ENCODE peak calls at places on chromosomes 13 and 19, in six cellular contexts. S is H9, N is neuronal stem cell, G is IMR-90, V is mesenchymal stem cell, Q is H1. F is an unnamed sample.

GRCh38 chr19:21434516-21434915 is 37.6 kb downstream of the ZNF493 start:
- DNase-seq in N (no peak), V (no peak), G (no peak), Q (no peak), S (no peak), F (no peak)

GRCh38 chr19:15615526-15615925 is 508 bp downstream of the CYP4F8 start:
- DNase-seq in N (no peak), Q (no peak), S (no peak), V (no peak), G (no peak), F (no peak)

GRCh38 chr13:23608704-23609413 is 38.6 kb downstream of the TNFRSF19 start:
- DNase-seq in Q (no peak), N (no peak), S (no peak), G (peak; percentile 42), V (no peak), F (no peak)

GRCh38 chr13:79141082-79141481 is 265.0 kb downstream of the RBM26 start:
- DNase-seq in G (no peak), Q (no peak), S (no peak), V (no peak), N (no peak), F (no peak)

GRCh38 chr13:20144141-20144850 is 16.6 kb downstream of the GJA3 start:
- DNase-seq in V (no peak), S (no peak), N (no peak), Q (peak; percentile 39), G (no peak), F (no peak)

GRCh38 chr13:44932171-44932849 is 57.0 kb downstream of the NUFIP1 start:
- DNase-seq in G (peak; percentile 72), S (no peak), N (no peak), Q (no peak), V (peak; percentile 55), F (no peak)

GRCh38 chr19:28553005-28553404 is 659.9 kb downstream of the UQCRFS1 start:
- DNase-seq in S (peak; percentile 5), G (no peak), N (no peak), Q (no peak), V (no peak), F (no peak)

GRCh38 chr19:55901369-55902079 is 30.6 kb downstream of the NLRP13 start:
- DNase-seq in N (no peak), Q (no peak), V (no peak), G (no peak), S (no peak), F (no peak)

GRCh38 chr13:77218274-77218673 is 108.6 kb downstream of the MYCBP2 start:
- DNase-seq in N (no peak), S (no peak), V (no peak), Q (no peak), G (no peak), F (no peak)

GRCh38 chr13:90197722-90198121 is 1149.8 kb upstream of the MIR17HG start:
- DNase-seq in S (no peak), V (peak; percentile 7), Q (no peak), G (no peak), N (no peak), F (no peak)

GRCh38 chr13:29908411-29908810 is 58.0 kb upstream of the UBL3 start:
- DNase-seq in N (no peak), V (peak; percentile 57), Q (no peak), S (no peak), G (peak; percentile 80), F (no peak)

GRCh38 chr13:99172951-99173350 is 27.7 kb upstream of the UBAC2 start:
- DNase-seq in G (no peak), S (no peak), Q (no peak), N (no peak), V (no peak), F (peak; percentile 74)
- H2BK5ac ChIP-seq in G (no peak overlapping the region), S (no peak overlapping the region), Q (no peak overlapping the region), N (no peak overlapping the region), V (no peak overlapping the region), F (no peak overlapping the region)

GRCh38 chr13:71964491-71965108 is 97.6 kb upstream of the DACH1 start:
- DNase-seq in V (peak; percentile 6), G (no peak), N (no peak), Q (no peak), S (no peak), F (no peak)
- H2AFZ ChIP-seq in V (peak overlapping the region; percentile 23), G (no peak overlapping the region), N (peak overlapping the region; percentile 33), Q (peak overlapping the region; percentile 38), S (no peak overlapping the region), F (no peak overlapping the region)

GRCh38 chr19:47275866-47276461 is 1.3 kb downstream of the INAFM1 start:
- DNase-seq in V (peak; percentile 64), G (peak; percentile 57), Q (no peak), S (no peak), N (no peak), F (no peak)

GRCh38 chr19:47273313-47274070 is 1.2 kb upstream of the INAFM1 start:
- DNase-seq in V (peak; percentile 97), Q (peak; percentile 92), G (peak; percentile 90), S (peak; percentile 96), N (peak; percentile 90), F (peak; percentile 91)

GRCh38 chr19:47274891-47275865 is 493 bp downstream of the INAFM1 start:
- DNase-seq in V (peak; percentile 48), G (no peak), N (no peak), Q (peak; percentile 77), S (no peak), F (no peak)

GRCh38 chr19:47272448-47273312 is 2.0 kb upstream of the INAFM1 start:
- DNase-seq in V (no peak), Q (peak; percentile 64), N (no peak), G (no peak), S (no peak), F (peak; percentile 23)

GRCh38 chr19:47274071-47274890 is at the start of gene INAFM1:
- DNase-seq in Q (peak; percentile 100), N (peak; percentile 96), V (peak; percentile 92), G (peak; percentile 86), S (peak; percentile 97), F (peak; percentile 91)
- H2BK5ac ChIP-seq in Q (peak within 1 kb of the TSS; percentile 91), N (peak within 1 kb of the TSS; percentile 98), V (peak within 1 kb of the TSS; percentile 89), G (peak within 1 kb of the TSS; percentile 97), S (peak within 1 kb of the TSS; percentile 15), F (peak within 1 kb of the TSS; percentile 86)

DNA sequence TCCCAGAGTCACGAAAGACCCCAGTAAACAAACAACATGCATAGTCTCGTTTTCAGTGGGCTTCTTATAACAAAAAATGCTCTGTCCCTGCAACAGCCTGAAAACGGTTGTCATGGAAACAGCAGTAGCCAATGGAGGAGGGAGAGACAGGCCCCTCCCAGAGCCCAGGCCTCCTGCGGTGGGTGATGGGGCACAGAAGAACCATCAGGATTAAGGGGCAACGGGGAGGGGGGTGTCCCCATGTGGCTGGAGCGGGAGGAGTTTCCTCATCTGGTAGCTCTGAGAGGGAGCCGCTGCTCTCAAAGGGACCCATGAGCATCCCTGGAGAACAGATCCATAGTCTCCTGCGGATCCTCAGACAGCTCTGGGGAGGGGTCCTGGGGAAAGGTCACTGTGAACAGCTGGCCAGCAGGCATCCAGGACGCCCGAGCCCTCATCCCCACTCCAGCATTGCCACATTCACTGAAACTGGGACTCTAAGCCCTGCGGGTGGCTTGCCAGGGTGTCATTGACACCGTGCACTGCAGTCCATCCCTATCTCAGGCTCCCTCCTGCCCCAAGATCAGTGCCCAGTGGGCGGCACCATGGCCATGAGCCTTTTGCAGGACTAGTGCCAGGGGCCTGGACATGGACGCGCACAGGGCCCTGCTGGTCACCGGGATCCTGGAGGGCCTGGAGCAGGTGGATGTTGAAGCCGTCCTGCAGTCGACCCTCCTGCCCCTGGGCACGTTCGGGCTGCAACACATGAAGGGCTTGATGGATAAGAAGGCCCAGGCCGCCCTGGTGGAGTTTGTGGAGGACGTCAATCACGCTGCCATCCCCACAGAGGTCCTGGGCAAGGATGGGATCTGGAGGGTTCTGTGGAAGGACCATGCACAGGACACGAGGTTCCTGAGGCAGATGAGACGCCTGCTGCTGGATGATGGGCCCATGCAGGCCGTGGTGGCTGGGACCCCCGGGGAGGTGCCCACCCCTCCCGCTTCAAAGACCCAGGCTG is 37.7 kb upstream of the PNMA8B start:
- DNase-seq in G (no peak), N (no peak), Q (peak; percentile 63), S (no peak), V (no peak), F (no peak)
- H2AFZ ChIP-seq in G (peak overlapping the region; percentile 6), N (peak overlapping the region; percentile 75), Q (no peak overlapping the region), S (no peak overlapping the region), V (no peak overlapping the region), F (no peak overlapping the region)

GRCh38 chr13:113022391-113023216 is 53.6 kb downstream of the MCF2L start:
- DNase-seq in N (peak; percentile 95), G (no peak), S (peak; percentile 66), Q (no peak), V (peak; percentile 2), F (no peak)
- H2BK5ac ChIP-seq in N (peak overlapping the region; percentile 100), G (no peak overlapping the region), S (no peak overlapping the region), Q (peak overlapping the region; percentile 94), V (no peak overlapping the region), F (no peak overlapping the region)

DNA sequence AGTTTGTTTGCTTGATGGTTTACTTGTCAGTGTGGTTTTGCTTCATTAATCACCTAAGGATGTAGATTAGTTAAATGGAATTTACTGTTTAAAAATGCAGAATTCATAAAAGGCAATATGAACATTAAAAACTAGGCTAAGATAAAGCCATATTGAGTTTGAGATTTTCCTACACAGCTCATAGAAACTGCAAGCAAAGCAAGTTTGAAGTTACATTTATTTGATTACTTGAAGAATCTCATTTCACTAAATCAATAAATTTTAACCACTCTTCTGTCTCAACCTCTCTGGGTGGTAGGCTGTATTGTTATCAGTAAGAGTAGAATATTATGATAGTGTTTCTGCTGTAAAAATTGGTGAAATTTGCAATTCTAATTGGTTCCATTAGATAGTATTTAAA is 1180.7 kb upstream of the SLC10A2 start:
- DNase-seq in N (no peak), G (no peak), V (no peak), S (no peak), Q (no peak), F (no peak)
- H2AFZ ChIP-seq in N (no peak overlapping the region), G (no peak overlapping the region), V (no peak overlapping the region), S (no peak overlapping the region), Q (no peak overlapping the region), F (no peak overlapping the region)